ENCODE peak calls at places on chromosomes 12 and 14, in five cellular contexts. I, H, U, T and R are unnamed samples.

GRCh38 chr14:52837451-52837850 is 46.0 kb upstream of the GNPNAT1 start:
- DNase-seq in T (no peak), I (no peak), U (no peak), H (no peak), R (no peak)

GRCh38 chr12:80946591-80946990 is 8.9 kb upstream of the LIN7A start:
- DNase-seq in T (no peak), U (no peak), I (no peak), H (no peak), R (no peak)

GRCh38 chr14:53696217-53696965 is 260.2 kb downstream of the BMP4 start:
- DNase-seq in U (no peak), T (no peak), H (no peak), I (no peak), R (peak; percentile 72)

GRCh38 chr14:22875748-22876319 is 4.3 kb downstream of the LRP10 start:
- DNase-seq in I (no peak), U (no peak), T (no peak), H (no peak), R (no peak)

GRCh38 chr12:31317471-31318397 is 8.2 kb downstream of the SINHCAF start:
- DNase-seq in H (no peak), T (no peak), I (no peak), U (no peak), R (no peak)

GRCh38 chr12:63980211-63980610 is 135.7 kb downstream of the SRGAP1 start:
- DNase-seq in T (no peak), H (no peak), U (no peak), I (peak; percentile 49), R (no peak)

GRCh38 chr12:118307069-118307954 is 65.4 kb downstream of the TAOK3 start:
- DNase-seq in I (no peak), H (no peak), T (peak; percentile 9), U (peak; percentile 69), R (no peak)

GRCh38 chr12:103373088-103373523 is 122.7 kb downstream of the C12orf42 start:
- DNase-seq in T (no peak), U (no peak), I (no peak), H (no peak), R (no peak)

GRCh38 chr12:3523728-3524127 is 32.7 kb downstream of the PRMT8 start:
- DNase-seq in U (no peak), I (no peak), H (no peak), T (no peak), R (peak; percentile 11)
- TF ChIP-seq JUNB in U (no peak), I (no peak), H (no peak), T (no peak), R (no peak)

DNA sequence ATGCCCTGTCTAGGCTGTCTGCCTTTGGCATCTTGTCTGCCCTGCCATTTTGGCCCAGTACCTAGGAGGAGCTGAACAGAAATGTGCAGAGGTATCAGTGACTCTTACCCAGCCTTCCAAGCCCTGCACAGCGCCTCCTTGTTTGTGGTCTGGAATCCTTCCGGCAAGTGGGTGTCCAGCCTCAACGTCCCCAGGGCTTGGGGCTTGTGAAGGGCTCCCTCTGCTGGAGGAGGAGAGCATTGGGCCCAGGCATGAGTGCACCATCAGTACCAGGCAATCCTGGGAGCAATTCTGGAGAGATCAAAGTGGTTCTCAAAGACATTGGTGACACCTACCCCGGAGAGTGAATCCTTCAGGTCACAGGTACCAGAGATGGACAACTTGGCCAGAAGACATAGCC is 2.4 kb upstream of the TCL1B start:
- DNase-seq in H (peak; percentile 25), I (peak; percentile 75), T (no peak), U (no peak), R (peak; percentile 11)
- TF ChIP-seq JUNB in H (no peak), I (no peak), T (no peak), U (no peak), R (no peak)

DNA sequence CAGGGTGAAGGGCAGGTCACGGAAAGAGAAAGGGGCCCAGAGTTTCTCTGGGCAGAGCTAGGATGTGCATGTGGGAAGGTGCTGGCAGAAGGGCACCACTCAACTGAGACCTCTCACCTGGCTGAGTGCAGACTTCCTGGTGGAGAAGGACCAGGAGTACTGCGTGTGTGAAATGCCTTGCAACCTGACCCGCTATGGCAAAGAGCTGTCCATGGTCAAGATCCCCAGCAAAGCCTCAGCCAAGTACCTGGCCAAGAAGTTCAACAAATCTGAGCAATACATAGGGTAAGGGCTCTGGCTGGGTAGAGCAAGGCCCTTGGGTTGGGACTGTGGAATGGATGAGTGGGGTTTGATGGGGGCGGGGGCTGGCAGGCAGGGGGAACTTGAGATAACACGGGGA is 5.4 kb upstream of the SMARCD1 start:
- DNase-seq in I (no peak), U (no peak), H (no peak), T (no peak), R (no peak)
- TF ChIP-seq JUNB in I (no peak), U (no peak), H (no peak), T (no peak), R (no peak)

DNA sequence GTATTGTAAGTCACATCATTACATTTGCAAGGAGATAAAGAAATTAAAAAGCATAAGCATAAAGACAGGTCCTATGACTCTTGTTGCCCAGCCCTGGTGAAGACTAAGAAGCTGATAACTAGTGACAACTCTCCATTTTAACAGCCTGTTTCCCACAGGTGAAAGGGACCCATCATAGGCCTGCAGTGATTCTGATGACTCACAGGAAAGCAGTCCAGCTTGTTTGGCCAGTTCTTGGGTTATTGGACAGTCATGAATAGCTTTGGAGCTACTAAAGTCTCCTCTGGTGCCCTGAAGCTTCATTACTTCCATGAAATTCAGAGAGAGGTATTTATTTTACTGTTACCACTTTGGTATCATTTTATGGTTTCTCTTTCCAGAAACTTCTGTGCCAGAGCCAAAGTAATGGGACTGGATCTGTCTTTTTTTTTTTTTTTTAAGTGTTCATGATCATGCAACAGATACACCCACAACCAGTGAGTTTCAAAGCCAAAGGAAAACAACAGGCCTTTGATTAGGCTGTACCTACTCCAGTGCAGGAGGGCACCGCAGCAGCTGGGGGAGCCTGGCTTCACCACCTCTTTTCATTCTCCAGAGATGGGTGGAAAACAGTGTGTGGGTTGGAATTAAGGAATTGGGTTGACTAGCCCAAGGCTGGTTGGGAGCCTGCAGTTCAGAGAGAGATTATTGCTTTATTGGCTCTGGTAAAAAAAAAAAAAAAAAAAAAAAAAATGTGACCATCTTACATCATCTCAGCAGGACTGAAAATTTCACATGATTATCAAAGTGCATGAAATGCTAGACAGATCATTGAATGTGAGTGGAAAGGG is 55.3 kb upstream of the DYRK2 start:
- DNase-seq in H (peak; percentile 5), I (peak; percentile 5), T (no peak), U (no peak), R (no peak)
- TF ChIP-seq JUNB in H (no peak), I (no peak), T (no peak), U (no peak), R (no peak)

GRCh38 chr12:5588231-5588995 is 156.5 kb downstream of the NTF3 start:
- DNase-seq in T (no peak), H (no peak), U (no peak), I (no peak), R (no peak)

GRCh38 chr12:5589055-5589454 is 157.1 kb downstream of the NTF3 start:
- DNase-seq in T (no peak), H (no peak), U (no peak), I (peak; percentile 44), R (no peak)

GRCh38 chr12:5590316-5590715 is 158.4 kb downstream of the NTF3 start:
- DNase-seq in H (no peak), T (no peak), U (no peak), I (no peak), R (no peak)

GRCh38 chr12:5586201-5586600 is 154.3 kb downstream of the NTF3 start:
- DNase-seq in T (peak; percentile 9), H (no peak), U (no peak), I (no peak), R (peak; percentile 28)

DNA sequence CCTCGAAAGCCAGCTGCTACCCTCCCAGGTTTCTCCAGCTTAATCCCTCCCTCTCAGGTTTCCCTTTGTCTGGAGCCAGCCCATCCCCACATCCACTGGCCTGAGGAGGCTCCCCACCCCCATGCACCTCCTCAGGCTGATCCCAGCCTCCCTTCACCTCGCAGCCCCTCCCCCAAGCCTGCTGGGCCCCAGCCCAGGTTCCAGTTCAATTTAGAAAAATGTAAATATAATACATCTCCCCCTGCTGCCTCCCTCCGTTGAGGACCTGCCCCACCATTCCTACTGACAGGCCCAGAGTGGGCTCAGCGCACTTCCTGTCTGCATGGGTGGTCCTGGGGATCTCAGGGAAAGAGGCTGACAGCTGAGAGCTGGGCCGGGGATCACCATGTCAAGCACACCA is 155.8 kb downstream of the NTF3 start:
- DNase-seq in T (no peak), U (no peak), H (no peak), I (peak; percentile 41), R (no peak)
- TF ChIP-seq JUNB in T (no peak), U (no peak), H (no peak), I (no peak), R (no peak)

GRCh38 chr12:62860501-62861156 is 74.3 kb downstream of the PPM1H start:
- DNase-seq in U (no peak), T (no peak), H (no peak), I (no peak), R (no peak)
- TF ChIP-seq JUNB in U (no peak), T (no peak), H (no peak), I (no peak), R (no peak)

GRCh38 chr12:105992849-105993740 is 145.7 kb downstream of the NUAK1 start:
- DNase-seq in H (no peak), U (no peak), I (peak; percentile 8), T (no peak), R (no peak)
- TF ChIP-seq JUNB in H (no peak), U (no peak), I (no peak), T (no peak), R (no peak)